ENCODE peak calls at places on chromosomes 2 and 18, in four cellular contexts. Y, Z, A and U are unnamed samples.

GRCh38 chr18:46482831-46483230 is 174.2 kb downstream of the LOXHD1 start:
- DNase-seq in Y (no peak), A (no peak), Z (no peak), U (no peak)

GRCh38 chr2:179695486-179695885 is 165.9 kb downstream of the ZNF385B start:
- DNase-seq in A (no peak), Y (no peak), Z (no peak), U (no peak)

GRCh38 chr2:236298924-236299475 is 34.8 kb upstream of the ASB18 start:
- DNase-seq in Y (no peak), A (no peak), Z (no peak), U (no peak)

GRCh38 chr2:176123847-176124273 is 1.3 kb downstream of the HOXD9 start:
- DNase-seq in A (no peak), Y (no peak), Z (no peak), U (no peak)

GRCh38 chr18:12092398-12093229 is 1.0 kb upstream of the ANKRD62 start:
- DNase-seq in A (peak), Z (peak), Y (peak), U (peak)

GRCh38 chr2:56522605-56523089 is 338.9 kb downstream of the CCDC85A start:
- DNase-seq in Y (no peak), Z (no peak), A (no peak), U (no peak)

GRCh38 chr18:22538463-22538862 is 120.7 kb upstream of the CTAGE1 start:
- DNase-seq in Z (no peak), Y (no peak), A (no peak), U (no peak)

GRCh38 chr2:5933669-5934068 is 241.5 kb downstream of the SOX11 start:
- DNase-seq in Z (no peak), Y (no peak), A (no peak), U (no peak)

GRCh38 chr2:16338026-16338425 is 327.6 kb downstream of the CYRIA start:
- DNase-seq in Y (no peak), A (no peak), Z (no peak), U (no peak)

GRCh38 chr2:56326346-56326741 is 142.6 kb downstream of the CCDC85A start:
- DNase-seq in Y (no peak), A (no peak), Z (no peak), U (no peak)

GRCh38 chr18:58314284-58314683 is 270.3 kb downstream of the NEDD4L start:
- DNase-seq in Z (no peak), Y (no peak), A (no peak), U (peak)

GRCh38 chr2:224775638-224776037 is 59.5 kb upstream of the CCDC195 start:
- DNase-seq in Z (no peak), A (no peak), Y (no peak), U (no peak)

GRCh38 chr2:193818801-193819499 is 1624.2 kb upstream of the TMEFF2 start:
- DNase-seq in Y (no peak), Z (no peak), A (no peak), U (no peak)

DNA sequence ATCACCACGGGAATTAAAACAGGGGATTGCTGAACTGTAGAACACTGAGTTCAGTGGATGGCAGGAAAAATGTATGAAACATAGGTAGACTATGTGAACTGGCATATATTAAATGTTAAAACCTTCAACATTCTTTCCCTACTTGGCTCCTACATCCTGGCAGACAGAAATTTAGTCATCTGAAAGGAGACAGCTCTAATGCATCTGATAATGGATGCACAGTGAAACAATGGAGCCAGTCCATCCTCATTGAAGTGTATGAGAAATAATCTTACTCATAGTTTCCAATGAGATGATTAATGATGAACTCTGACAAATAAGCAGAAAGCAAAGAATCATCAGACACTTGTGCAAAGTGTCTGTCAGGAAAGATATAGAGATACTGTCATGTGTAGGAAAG is 1629.7 kb upstream of the TMEFF2 start:
- DNase-seq in Z (no peak), A (no peak), Y (peak), U (no peak)
- TF ChIP-seq HMGXB4 in Z (no peak), A (no peak), Y (no peak), U (no peak)

DNA sequence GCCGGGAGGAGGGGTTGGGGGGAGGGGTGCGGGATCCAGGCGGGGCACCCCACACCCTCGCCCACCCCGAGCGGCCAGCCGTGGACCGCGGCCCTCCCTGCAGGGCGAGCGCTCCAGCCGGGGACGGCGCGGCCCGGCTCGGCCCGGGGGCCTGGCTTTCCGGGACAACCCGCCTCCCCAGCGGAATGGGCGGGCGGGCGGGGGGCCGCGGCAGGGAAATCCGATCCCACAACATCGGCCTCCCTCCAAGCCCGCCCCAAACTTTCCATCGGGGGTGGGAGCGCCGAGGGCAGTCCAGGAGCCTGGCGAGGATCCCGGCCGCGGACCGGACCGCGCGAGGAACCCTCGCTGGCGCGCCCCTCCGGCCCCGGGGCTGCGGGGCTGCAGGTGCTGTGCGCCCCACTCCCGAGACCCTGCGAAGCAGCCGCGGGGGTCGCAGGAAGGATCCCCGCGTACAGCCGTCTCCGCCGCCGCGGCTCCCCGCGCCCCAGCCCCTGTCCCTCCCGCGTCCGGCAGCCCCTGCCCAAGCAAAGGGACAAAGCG is 528 bp downstream of the SEMA4C start:
- DNase-seq in Z (no peak), Y (no peak), A (peak), U (peak)
- TF ChIP-seq HMGXB4 in Z (no peak), Y (no peak), A (no peak), U (no peak)

DNA sequence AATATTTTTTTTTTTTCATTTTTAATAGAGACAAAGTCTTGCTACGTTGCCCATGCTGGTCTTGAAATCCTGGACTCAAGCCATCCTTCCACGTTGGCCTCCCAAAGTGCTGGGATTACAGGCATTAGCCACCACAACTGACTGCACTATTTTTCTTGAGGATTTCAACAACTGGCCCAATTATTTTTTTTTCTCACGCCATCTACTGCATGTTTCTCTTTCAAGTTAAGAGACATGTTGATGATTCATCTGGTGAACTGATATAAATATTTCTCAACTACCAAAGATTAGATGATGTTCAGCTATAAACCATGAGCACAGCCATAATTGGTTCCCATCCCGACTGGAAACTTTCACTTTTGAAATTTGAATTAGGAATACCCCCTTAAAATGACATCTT is 688.4 kb upstream of the SYT4 start:
- DNase-seq in A (no peak), Y (no peak), Z (no peak), U (no peak)
- TF ChIP-seq HMGXB4 in A (no peak), Y (no peak), Z (no peak), U (no peak)

GRCh38 chr18:24482826-24483225 is 22.4 kb downstream of the HRH4 start:
- DNase-seq in Y (no peak), A (no peak), Z (no peak), U (no peak)
- TF ChIP-seq HMGXB4 in Y (no peak), A (no peak), Z (no peak), U (no peak)

DNA sequence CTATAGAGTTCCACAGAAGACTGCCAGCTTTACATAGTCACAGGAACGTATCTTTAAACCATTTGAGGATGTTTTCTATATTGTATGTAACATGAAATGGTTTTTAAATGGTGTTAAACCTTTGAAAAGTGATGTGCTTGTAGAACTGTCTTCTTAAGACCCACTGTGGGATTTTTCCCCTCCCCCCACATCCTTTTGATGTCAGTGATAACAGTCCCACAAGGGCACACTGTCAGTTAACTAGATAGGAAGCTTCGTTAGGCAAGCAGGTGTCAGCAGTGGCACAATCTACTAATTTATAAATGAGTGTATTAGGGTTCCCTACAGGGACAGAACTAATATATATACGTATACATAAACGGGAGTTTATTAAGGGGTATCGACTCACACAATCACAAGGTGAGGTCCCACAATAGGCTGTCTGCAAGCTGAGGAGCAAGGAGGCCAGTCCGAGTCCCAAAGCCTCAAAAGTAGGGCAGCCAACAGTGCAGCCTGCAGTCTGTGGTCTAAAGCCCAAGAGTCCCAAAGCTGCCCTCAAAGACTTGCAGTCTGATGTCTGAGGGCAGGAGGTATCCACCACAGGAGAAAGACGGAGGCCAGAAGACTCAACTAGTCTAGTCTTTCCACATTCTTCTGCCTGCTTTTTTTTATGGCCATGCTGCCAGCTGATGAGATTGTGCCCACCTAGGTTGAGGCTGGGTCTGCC is 23.8 kb upstream of the HNRNPLL start:
- DNase-seq in Y (no peak), Z (no peak), A (no peak), U (no peak)
- TF ChIP-seq HMGXB4 in Y (no peak), Z (no peak), A (no peak), U (no peak)

GRCh38 chr2:25368650-25369049 is 26.9 kb upstream of the DNMT3A start:
- DNase-seq in A (no peak), Z (no peak), Y (no peak), U (no peak)
- TF ChIP-seq HMGXB4 in A (no peak), Z (no peak), Y (no peak), U (no peak)

GRCh38 chr2:2667690-2668089 is 336.6 kb upstream of the MYT1L start:
- DNase-seq in A (no peak), Z (no peak), Y (no peak), U (no peak)

GRCh38 chr2:2668681-2669265 is 337.7 kb upstream of the MYT1L start:
- DNase-seq in Y (no peak), Z (no peak), A (no peak), U (no peak)

GRCh38 chr2:2672249-2672648 is 341.2 kb upstream of the MYT1L start:
- DNase-seq in Z (no peak), Y (no peak), A (no peak), U (no peak)

GRCh38 chr2:2671826-2672225 is 340.8 kb upstream of the MYT1L start:
- DNase-seq in Z (no peak), A (no peak), Y (no peak), U (no peak)

GRCh38 chr2:2669316-2669715 is 338.2 kb upstream of the MYT1L start:
- DNase-seq in A (no peak), Z (no peak), Y (no peak), U (no peak)
- TF ChIP-seq HMGXB4 in A (no peak), Z (no peak), Y (no peak), U (no peak)

GRCh38 chr2:102792538-102793208 is 30.8 kb downstream of the TMEM182 start:
- DNase-seq in Z (no peak), A (no peak), Y (no peak), U (no peak)
- TF ChIP-seq HMGXB4 in Z (no peak), A (no peak), Y (no peak), U (no peak)

GRCh38 chr2:30219886-30220478 is 11.4 kb upstream of the LBH start:
- DNase-seq in Y (no peak), A (no peak), Z (no peak), U (no peak)

GRCh38 chr2:30221531-30221930 is 9.8 kb upstream of the LBH start:
- DNase-seq in A (no peak), Z (no peak), Y (no peak), U (no peak)

GRCh38 chr2:30218814-30219213 is 12.5 kb upstream of the LBH start:
- DNase-seq in A (no peak), Z (no peak), Y (no peak), U (no peak)

GRCh38 chr2:30216157-30216556 is 15.2 kb upstream of the LBH start:
- DNase-seq in Z (no peak), A (no peak), Y (no peak), U (no peak)

DNA sequence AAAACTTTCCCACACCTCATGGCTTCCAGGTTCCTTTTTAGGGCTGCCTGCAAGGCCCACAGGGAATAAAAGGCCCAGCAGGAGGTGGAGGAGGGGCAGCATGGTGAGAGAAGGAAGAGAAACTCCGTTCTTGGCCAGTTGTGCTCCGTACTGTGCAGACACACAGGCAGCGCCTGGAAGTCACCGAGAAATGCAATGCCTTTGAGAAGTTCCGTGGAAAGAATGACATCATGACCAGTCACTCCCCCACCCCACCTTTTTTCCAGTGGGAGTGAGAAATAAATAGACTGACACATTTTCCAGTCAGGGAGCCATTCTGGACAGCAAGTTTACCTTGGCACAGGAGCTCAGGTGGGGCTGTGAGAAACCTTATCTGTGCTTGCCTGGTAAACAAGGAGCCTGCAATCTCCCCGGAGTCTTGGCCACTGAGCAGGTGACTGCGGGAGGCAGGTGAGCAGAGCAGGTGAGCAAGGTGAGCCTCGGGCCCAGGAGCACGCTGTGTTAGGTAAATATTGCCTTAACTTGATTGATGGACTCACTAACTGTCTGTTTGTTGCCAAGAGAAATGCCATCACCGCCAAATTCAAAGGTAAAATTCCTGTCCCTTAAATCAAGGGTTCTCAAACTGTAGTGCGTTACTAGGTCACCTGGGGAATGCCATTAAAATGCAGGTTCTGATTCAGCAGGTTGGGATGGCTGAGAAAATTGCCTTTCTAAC is 13.5 kb upstream of the LBH start:
- DNase-seq in Z (no peak), Y (no peak), A (no peak), U (no peak)
- TF ChIP-seq HMGXB4 in Z (no peak), Y (no peak), A (no peak), U (no peak)